ENCODE peak calls at places on chromosomes 4 and X, in nine cellular contexts. One of them, this sample, is unnamed.

GRCh38 chr4:53914313-53915016 is 149.9 kb downstream of the CHIC2 start:
- DNase-seq in ecto neural progenitor cell: no peak
- DNase-seq in transverse colon: no peak
- DNase-seq in mucosa of descending colon: no peak
- DNase-seq in dorsolateral prefrontal cortex: no peak
- DNase-seq in NCI-H524: no peak
- DNase-seq in PC-9: peak; percentile 84
- DNase-seq in AG08396: peak; percentile 60
- DNase-seq in CD4-positive, alpha-beta T cell: no peak
- DNase-seq in this sample: peak; percentile 96

GRCh38 chr4:94244087-94244828 is 36.6 kb downstream of the SMARCAD1 start:
- DNase-seq in ecto neural progenitor cell: no peak
- DNase-seq in transverse colon: no peak
- DNase-seq in mucosa of descending colon: no peak
- DNase-seq in dorsolateral prefrontal cortex: no peak
- DNase-seq in NCI-H524: no peak
- DNase-seq in PC-9: no peak
- DNase-seq in AG08396: no peak
- DNase-seq in CD4-positive, alpha-beta T cell: no peak
- DNase-seq in this sample: no peak

GRCh38 chrX:139798701-139799100 is 90.7 kb upstream of the MCF2 start:
- DNase-seq in ecto neural progenitor cell: no peak
- DNase-seq in transverse colon: no peak
- DNase-seq in mucosa of descending colon: no peak
- DNase-seq in dorsolateral prefrontal cortex: no peak
- DNase-seq in NCI-H524: peak; percentile 29
- DNase-seq in PC-9: no peak
- DNase-seq in AG08396: no peak
- DNase-seq in CD4-positive, alpha-beta T cell: no peak
- DNase-seq in this sample: no peak

GRCh38 chrX:97563531-97564133 is 679.9 kb downstream of the RPA4 start:
- DNase-seq in ecto neural progenitor cell: no peak
- DNase-seq in transverse colon: peak; percentile 41
- DNase-seq in mucosa of descending colon: peak; percentile 31
- DNase-seq in dorsolateral prefrontal cortex: no peak
- DNase-seq in NCI-H524: peak; percentile 66
- DNase-seq in PC-9: no peak
- DNase-seq in AG08396: peak; percentile 58
- DNase-seq in CD4-positive, alpha-beta T cell: peak; percentile 9
- DNase-seq in this sample: peak; percentile 71

GRCh38 chrX:68938244-68939004 is 109.6 kb downstream of the EFNB1 start:
- DNase-seq in ecto neural progenitor cell: no peak
- DNase-seq in transverse colon: peak; percentile 4
- DNase-seq in mucosa of descending colon: no peak
- DNase-seq in dorsolateral prefrontal cortex: no peak
- DNase-seq in NCI-H524: no peak
- DNase-seq in PC-9: no peak
- DNase-seq in AG08396: no peak
- DNase-seq in CD4-positive, alpha-beta T cell: no peak
- DNase-seq in this sample: peak; percentile 47

GRCh38 chr4:27357283-27357682 is 496.6 kb downstream of the STIM2 start:
- DNase-seq in ecto neural progenitor cell: no peak
- DNase-seq in transverse colon: no peak
- DNase-seq in mucosa of descending colon: no peak
- DNase-seq in dorsolateral prefrontal cortex: no peak
- DNase-seq in NCI-H524: no peak
- DNase-seq in PC-9: no peak
- DNase-seq in AG08396: no peak
- DNase-seq in CD4-positive, alpha-beta T cell: no peak
- DNase-seq in this sample: no peak

GRCh38 chr4:181647396-181648107 is 595.6 kb upstream of the TENM3 start:
- DNase-seq in ecto neural progenitor cell: no peak
- DNase-seq in transverse colon: no peak
- DNase-seq in mucosa of descending colon: no peak
- DNase-seq in dorsolateral prefrontal cortex: no peak
- DNase-seq in NCI-H524: no peak
- DNase-seq in PC-9: no peak
- DNase-seq in AG08396: no peak
- DNase-seq in CD4-positive, alpha-beta T cell: no peak
- DNase-seq in this sample: peak; percentile 51

GRCh38 chrX:46884799-46885198 is 27.4 kb upstream of the JADE3 start:
- DNase-seq in ecto neural progenitor cell: no peak
- DNase-seq in transverse colon: no peak
- DNase-seq in mucosa of descending colon: no peak
- DNase-seq in dorsolateral prefrontal cortex: no peak
- DNase-seq in NCI-H524: no peak
- DNase-seq in PC-9: no peak
- DNase-seq in AG08396: no peak
- DNase-seq in CD4-positive, alpha-beta T cell: no peak
- DNase-seq in this sample: no peak